ENCODE peak calls at places on chromosome 15, in nine cellular contexts. Q, S, W, C, H, O, J, G and P are unnamed samples.

GRCh38 chr15:74869726-74870407 is 3.3 kb downstream of the SCAMP2 start:
- DNase-seq in Q (peak; percentile 73), S (peak; percentile 36), W (peak; percentile 81), C (peak; percentile 39), H (no peak), O (peak; percentile 93), J (no peak), G (no peak), P (no peak)

GRCh38 chr15:74820056-74820455 is 6.4 kb upstream of the CPLX3 start:
- DNase-seq in Q (no peak), S (no peak), W (no peak), C (no peak), H (no peak), O (no peak), J (no peak), G (no peak), P (no peak)

GRCh38 chr15:86623236-86623635 is 543.6 kb downstream of the AGBL1 start:
- DNase-seq in Q (no peak), S (no peak), W (no peak), C (no peak), H (no peak), O (no peak), J (no peak), G (no peak), P (no peak)

GRCh38 chr15:77504871-77505270 is 84.2 kb downstream of the HMG20A start:
- DNase-seq in Q (no peak), S (no peak), W (no peak), C (no peak), H (no peak), O (no peak), J (no peak), G (no peak), P (no peak)

GRCh38 chr15:59519329-59519728 is 81.3 kb downstream of the FAM81A start:
- DNase-seq in Q (no peak), S (no peak), W (no peak), C (no peak), H (no peak), O (no peak), J (no peak), G (no peak), P (no peak)

GRCh38 chr15:60674704-60675405 is 195.9 kb upstream of the ICE2 start:
- DNase-seq in Q (no peak), S (no peak), W (no peak), C (no peak), H (no peak), O (no peak), J (no peak), G (no peak), P (no peak)

GRCh38 chr15:33234019-33234418 is 39.5 kb upstream of the FMN1 start:
- DNase-seq in Q (peak; percentile 49), S (no peak), W (no peak), C (no peak), H (peak; percentile 67), O (no peak), J (no peak), G (no peak), P (no peak)

GRCh38 chr15:52082197-52083036 is 30.2 kb downstream of the BCL2L10 start:
- DNase-seq in Q (peak; percentile 59), S (no peak), W (no peak), C (no peak), H (no peak), O (no peak), J (no peak), G (no peak), P (no peak)

GRCh38 chr15:66253643-66254363 is at the start of gene MEGF11:
- DNase-seq in Q (peak; percentile 53), S (no peak), W (no peak), C (peak; percentile 20), H (no peak), O (no peak), J (no peak), G (no peak), P (no peak)

GRCh38 chr15:44010114-44010513 is 183.3 kb downstream of the WDR76 start:
- DNase-seq in Q (peak; percentile 69), S (no peak), W (no peak), C (no peak), H (no peak), O (no peak), J (no peak), G (no peak), P (no peak)

GRCh38 chr15:88048759-88049158 is 207.8 kb downstream of the NTRK3 start:
- DNase-seq in Q (no peak), S (no peak), W (no peak), C (no peak), H (no peak), O (no peak), J (no peak), G (no peak), P (no peak)

GRCh38 chr15:66018178-66018797 is 149.0 kb downstream of the RAB11A start:
- DNase-seq in Q (no peak), S (no peak), W (no peak), C (no peak), H (no peak), O (no peak), J (no peak), G (no peak), P (no peak)

GRCh38 chr15:42954291-42954690 is 33.7 kb upstream of the TTBK2 start:
- DNase-seq in Q (no peak), S (no peak), W (no peak), C (no peak), H (no peak), O (no peak), J (no peak), G (no peak), P (no peak)

GRCh38 chr15:37695719-37696118 is 238.7 kb upstream of the TMCO5A start:
- DNase-seq in Q (peak; percentile 5), S (no peak), W (no peak), C (no peak), H (no peak), O (no peak), J (no peak), G (no peak), P (no peak)

GRCh38 chr15:100525894-100526512 is 2.7 kb downstream of the CERS3 start:
- DNase-seq in Q (peak; percentile 28), S (peak; percentile 75), W (peak; percentile 43), C (peak; percentile 84), H (peak; percentile 93), O (no peak), J (no peak), G (no peak), P (no peak)

DNA sequence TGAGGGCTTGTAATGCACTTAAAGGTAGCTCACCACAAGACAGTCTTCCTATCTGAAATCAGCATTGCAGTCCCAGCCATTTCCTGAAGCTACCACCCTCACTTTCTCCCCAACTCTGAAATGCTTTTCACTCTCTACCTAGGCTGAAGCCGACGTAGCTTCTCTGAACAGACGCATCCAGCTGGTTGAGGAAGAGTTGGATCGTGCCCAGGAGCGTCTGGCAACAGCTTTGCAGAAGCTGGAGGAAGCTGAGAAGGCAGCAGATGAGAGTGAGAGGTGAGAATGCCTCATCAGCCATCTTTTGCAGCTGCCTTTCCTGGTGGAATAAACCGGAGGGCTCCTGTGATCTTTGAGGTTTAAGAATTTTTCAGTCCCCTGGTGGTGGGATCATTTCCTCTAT is 14.3 kb downstream of the TPM1 start:
- DNase-seq in Q (peak; percentile 67), S (peak; percentile 77), W (peak; percentile 53), C (peak; percentile 43), H (peak; percentile 27), O (no peak), J (no peak), G (no peak), P (no peak)
- H3K4me1 ChIP-seq in Q (peaks cover 66% of the 10 kb centered on the region), S (peaks cover 11% of the 10 kb centered on the region), W (peaks cover 44% of the 10 kb centered on the region), C (peaks cover 44% of the 10 kb centered on the region), H (peaks cover 32% of the 10 kb centered on the region), O (peaks cover 98% of the 10 kb centered on the region), J (no peaks in the 10 kb centered on the region), G (peaks cover 39% of the 10 kb centered on the region), P (no peaks in the 10 kb centered on the region)

DNA sequence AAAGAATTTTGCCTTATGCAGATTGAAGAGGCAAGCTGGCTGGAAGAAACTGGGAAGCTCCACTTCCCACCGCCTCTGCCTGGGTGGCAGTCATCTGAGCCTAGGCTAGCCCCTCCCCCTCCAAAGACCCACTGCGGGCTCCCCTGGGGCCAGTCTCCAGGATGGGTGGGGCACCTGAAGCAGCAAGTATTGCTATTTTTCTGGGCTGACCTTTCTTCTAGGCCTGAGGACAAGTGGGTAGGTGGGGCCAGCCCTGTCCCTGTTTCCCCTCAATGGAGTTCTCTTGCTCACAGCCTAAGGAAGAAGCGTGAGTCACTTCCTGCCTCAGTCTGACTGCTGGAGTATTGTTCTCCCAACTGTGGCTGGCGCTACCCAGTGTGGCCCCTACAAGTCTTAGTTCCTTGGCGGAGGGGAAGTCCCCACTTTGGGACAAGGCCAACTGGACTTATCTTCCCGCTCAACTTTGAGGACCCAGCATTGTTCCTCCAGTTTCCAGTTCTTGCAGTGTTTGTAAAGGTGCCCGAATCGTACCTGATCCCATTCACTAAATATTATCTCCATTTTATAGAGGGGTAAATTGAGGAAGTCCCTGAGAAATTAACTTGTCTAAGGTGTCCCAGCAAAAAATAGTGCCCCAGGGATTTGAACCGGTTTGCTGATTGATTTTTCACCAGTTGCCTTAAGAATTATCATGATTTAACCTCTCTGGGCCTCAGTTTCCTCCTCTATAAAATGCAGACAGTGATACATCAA is 1.4 kb downstream of the FURIN start:
- DNase-seq in Q (peak; percentile 89), S (peak; percentile 75), W (peak; percentile 61), C (peak; percentile 58), H (no peak), O (no peak), J (no peak), G (no peak), P (no peak)
- H3K4me1 ChIP-seq in Q (peaks cover 41% of the 10 kb centered on the region), S (peaks cover 10% of the 10 kb centered on the region), W (peaks cover 36% of the 10 kb centered on the region), C (peaks cover 72% of the 10 kb centered on the region), H (peaks cover 20% of the 10 kb centered on the region), O (peaks cover 46% of the 10 kb centered on the region), J (peaks cover 27% of the 10 kb centered on the region), G (peaks cover 73% of the 10 kb centered on the region), P (peaks cover 39% of the 10 kb centered on the region)

GRCh38 chr15:90059208-90059985 is 42.9 kb downstream of the IDH2 start:
- DNase-seq in Q (peak; percentile 35), S (no peak), W (peak; percentile 88), C (peak; percentile 47), H (no peak), O (no peak), J (peak; percentile 60), G (no peak), P (peak; percentile 64)

GRCh38 chr15:90062729-90063684 is 39.3 kb downstream of the IDH2 start:
- DNase-seq in Q (no peak), S (no peak), W (peak; percentile 62), C (peak; percentile 81), H (no peak), O (no peak), J (no peak), G (no peak), P (no peak)

GRCh38 chr15:90058308-90058707 is 44.0 kb downstream of the IDH2 start:
- DNase-seq in Q (no peak), S (no peak), W (no peak), C (no peak), H (no peak), O (no peak), J (no peak), G (no peak), P (no peak)

GRCh38 chr15:90062023-90062728 is 40.1 kb downstream of the IDH2 start:
- DNase-seq in Q (peak; percentile 56), S (peak; percentile 69), W (peak; percentile 89), C (peak; percentile 97), H (peak; percentile 67), O (no peak), J (no peak), G (no peak), P (peak; percentile 14)

GRCh38 chr15:90060797-90061196 is 41.5 kb downstream of the IDH2 start:
- DNase-seq in Q (no peak), S (no peak), W (no peak), C (peak; percentile 55), H (no peak), O (no peak), J (no peak), G (no peak), P (no peak)
- H3K4me1 ChIP-seq in Q (peaks cover 44% of the 10 kb centered on the region), S (no peaks in the 10 kb centered on the region), W (peaks cover 40% of the 10 kb centered on the region), C (peaks cover 60% of the 10 kb centered on the region), H (peaks cover 18% of the 10 kb centered on the region), O (peaks cover 60% of the 10 kb centered on the region), J (peaks cover 33% of the 10 kb centered on the region), G (peaks cover 26% of the 10 kb centered on the region), P (peaks cover 30% of the 10 kb centered on the region)

GRCh38 chr15:58296276-58296675 is 135.5 kb upstream of the LIPC start:
- DNase-seq in Q (no peak), S (no peak), W (no peak), C (no peak), H (no peak), O (no peak), J (no peak), G (no peak), P (no peak)
- H3K4me1 ChIP-seq in Q (no peaks in the 10 kb centered on the region), S (no peaks in the 10 kb centered on the region), W (no peaks in the 10 kb centered on the region), C (peaks cover 11% of the 10 kb centered on the region), H (no peaks in the 10 kb centered on the region), O (no peaks in the 10 kb centered on the region), J (no peaks in the 10 kb centered on the region), G (no peaks in the 10 kb centered on the region), P (no peaks in the 10 kb centered on the region)